ENCODE peak calls at places on chromosomes 11 and 22, in five cellular contexts. Q, L, J, P and D are unnamed samples.

GRCh38 chr11:67265633-67266423 is 445 bp upstream of the GRK2 start:
- DNase-seq in Q (peak; percentile 33), L (no peak), J (peak; percentile 94), P (peak; percentile 91), D (peak; percentile 76)

GRCh38 chr11:48004456-48004855 is 24.1 kb downstream of the PTPRJ start:
- DNase-seq in Q (no peak), L (no peak), J (no peak), P (no peak), D (no peak)

GRCh38 chr11:4072668-4073285 is 21.8 kb upstream of the RRM1 start:
- DNase-seq in Q (peak; percentile 80), L (peak; percentile 51), J (peak; percentile 70), P (peak; percentile 75), D (peak; percentile 80)

GRCh38 chr11:2420502-2421225 is 20.1 kb downstream of the TSSC4 start:
- DNase-seq in Q (peak; percentile 59), L (no peak), J (peak; percentile 99), P (peak; percentile 93), D (peak; percentile 91)

GRCh38 chr22:43878079-43878795 is 13.6 kb downstream of the PNPLA5 start:
- DNase-seq in Q (peak; percentile 21), L (no peak), J (no peak), P (no peak), D (no peak)

GRCh38 chr11:69442807-69443137 is 38.7 kb upstream of the LINC01488 start:
- DNase-seq in Q (peak; percentile 60), L (no peak), J (peak; percentile 75), P (peak; percentile 66), D (no peak)

GRCh38 chr22:19068784-19069271 is 53.4 kb downstream of the DGCR2 start:
- DNase-seq in Q (no peak), L (no peak), J (no peak), P (no peak), D (no peak)

GRCh38 chr22:46143491-46144147 is 6.7 kb upstream of the PPARA start:
- DNase-seq in Q (no peak), L (no peak), J (no peak), P (no peak), D (no peak)

GRCh38 chr11:70399681-70400112 is 1.4 kb downstream of the CTTN start:
- DNase-seq in Q (peak; percentile 97), L (no peak), J (peak; percentile 65), P (peak; percentile 79), D (peak; percentile 94)

GRCh38 chr11:7572001-7572712 is 58.4 kb downstream of the PPFIBP2 start:
- DNase-seq in Q (peak; percentile 34), L (no peak), J (peak; percentile 42), P (no peak), D (peak; percentile 23)

GRCh38 chr11:43130616-43131015 is 181.2 kb upstream of the API5 start:
- DNase-seq in Q (no peak), L (no peak), J (peak; percentile 34), P (no peak), D (no peak)

GRCh38 chr22:44248926-44249325 is 63.8 kb downstream of the SHISAL1 start:
- DNase-seq in Q (no peak), L (peak; percentile 7), J (no peak), P (no peak), D (no peak)

GRCh38 chr22:47788461-47788860 is 1026.0 kb downstream of the TBC1D22A start:
- DNase-seq in Q (no peak), L (no peak), J (no peak), P (no peak), D (no peak)

GRCh38 chr11:85680897-85681296 is 5.1 kb downstream of the CCDC89 start:
- DNase-seq in Q (no peak), L (no peak), J (peak; percentile 48), P (no peak), D (no peak)

GRCh38 chr11:2269601-2270321 is 627 bp downstream of the ASCL2 start:
- DNase-seq in Q (peak; percentile 55), L (no peak), J (peak; percentile 82), P (peak; percentile 43), D (peak; percentile 56)

DNA sequence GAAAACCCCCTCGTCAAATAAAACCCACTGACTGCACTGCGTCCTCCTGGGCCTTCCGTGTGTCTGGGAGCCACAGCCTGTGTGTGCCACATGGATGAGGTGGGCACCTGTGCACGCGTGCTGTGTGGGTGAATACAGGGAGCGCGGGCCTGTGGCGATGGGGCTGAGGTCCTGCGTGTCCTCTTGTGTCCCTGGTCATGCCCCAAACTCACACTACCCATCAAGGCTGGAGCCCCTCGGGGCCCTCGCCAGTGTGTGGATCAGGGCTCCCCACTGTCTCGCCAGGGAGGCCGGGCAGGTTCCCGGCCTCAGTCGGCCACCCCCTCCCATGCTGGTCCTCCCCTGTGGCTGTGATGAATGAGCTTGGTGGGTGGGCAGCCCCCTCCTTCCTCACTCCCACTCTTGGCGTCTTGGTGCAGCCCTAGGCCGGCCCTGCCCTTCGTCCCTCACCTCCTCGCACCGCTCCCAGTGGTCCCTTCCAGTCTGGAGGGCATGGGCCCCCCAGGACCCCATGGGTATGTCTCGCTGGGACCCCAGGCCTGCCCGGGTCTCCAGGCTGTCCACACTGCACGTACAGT is 712 bp upstream of the CD151 start:
- DNase-seq in Q (no peak), L (no peak), J (no peak), P (no peak), D (no peak)
- TF ChIP-seq USF2 in Q (no peak), L (no peak), J (no peak), P (no peak), D (no peak)

GRCh38 chr11:76623171-76623883 is 47.2 kb downstream of the LRRC32 start:
- DNase-seq in Q (peak; percentile 72), L (no peak), J (no peak), P (no peak), D (no peak)
- TF ChIP-seq RCOR1 in Q (no peak), L (no peak), J (no peak), P (no peak), D (no peak)

GRCh38 chr11:22976146-22976545 is 115.9 kb upstream of the CCDC179 start:
- DNase-seq in Q (peak; percentile 91), L (no peak), J (no peak), P (no peak), D (no peak)
- TF ChIP-seq CTCF in Q (no peak), L (no peak), J (no peak), P (no peak), D (no peak)

GRCh38 chr22:36606114-36606513 is 77.1 kb upstream of the EIF3D start:
- DNase-seq in Q (no peak), L (no peak), J (no peak), P (no peak), D (no peak)
- TF ChIP-seq USF2 in Q (no peak), L (no peak), J (no peak), P (no peak), D (no peak)

GRCh38 chr11:61963282-61964057 is 4.0 kb downstream of the FTH1 start:
- DNase-seq in Q (peak; percentile 60), L (peak; percentile 53), J (no peak), P (no peak), D (peak; percentile 55)
- TF ChIP-seq RCOR1 in Q (no peak), L (no peak), J (no peak), P (peak; percentile 38), D (no peak)

GRCh38 chr11:65491163-65491465 is 7.7 kb upstream of the MALAT1 start:
- DNase-seq in Q (no peak), L (no peak), J (no peak), P (no peak), D (no peak)
- TF ChIP-seq CTCF in Q (no peak), L (no peak), J (peak; percentile 11), P (no peak), D (no peak)

GRCh38 chr11:36103933-36104530 is 160.2 kb downstream of the LDLRAD3 start:
- DNase-seq in Q (no peak), L (no peak), J (no peak), P (no peak), D (no peak)
- TF ChIP-seq USF2 in Q (no peak), L (no peak), J (no peak), P (no peak), D (no peak)

DNA sequence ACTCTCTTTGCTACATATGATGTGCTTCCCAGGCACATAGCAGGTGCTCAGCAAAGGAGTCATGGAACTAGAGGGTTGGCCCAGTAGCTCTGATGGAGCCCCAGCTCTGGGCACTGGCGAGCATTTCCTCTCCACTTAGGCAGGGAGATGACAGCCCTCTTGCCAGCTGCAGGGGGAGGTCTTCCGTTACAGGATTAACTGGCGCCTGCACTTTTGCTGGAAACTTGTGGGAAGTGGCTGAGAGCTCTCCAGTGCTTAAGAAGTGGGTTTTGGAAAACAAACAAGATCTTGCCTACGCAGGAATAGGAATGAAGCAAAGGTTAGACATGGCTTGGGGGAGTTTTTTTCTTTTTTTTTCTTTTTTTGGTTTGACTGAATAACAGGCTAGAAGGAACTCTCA is 75.5 kb downstream of the MICAL2 start:
- DNase-seq in Q (peak; percentile 87), L (no peak), J (peak; percentile 31), P (no peak), D (no peak)
- TF ChIP-seq RCOR1 in Q (no peak), L (no peak), J (no peak), P (no peak), D (no peak)